ENCODE peak calls at places on chromosomes 3 and 15, in eight cellular contexts. One of them, this sample, is unnamed.

GRCh38 chr15:88624156-88624970 is 3.2 kb downstream of the AEN start:
- DNase-seq in pancreas: no peak
- DNase-seq in psoas muscle: no peak
- DNase-seq in A549: no peak
- DNase-seq in HCT116: no peak
- DNase-seq in colonic mucosa: no peak
- DNase-seq in tibial artery: no peak
- DNase-seq in stomach: no peak
- DNase-seq in this sample: no peak

GRCh38 chr3:12679468-12679867 is 15.6 kb upstream of the RAF1 start:
- DNase-seq in pancreas: no peak
- DNase-seq in tibial artery: no peak
- DNase-seq in psoas muscle: peak; percentile 55
- DNase-seq in A549: peak; percentile 89
- DNase-seq in colonic mucosa: no peak
- DNase-seq in HCT116: no peak
- DNase-seq in stomach: no peak
- DNase-seq in this sample: no peak

GRCh38 chr15:25391971-25392733 is 46.7 kb downstream of the UBE3A start:
- DNase-seq in HCT116: no peak
- DNase-seq in psoas muscle: no peak
- DNase-seq in tibial artery: no peak
- DNase-seq in A549: no peak
- DNase-seq in stomach: no peak
- DNase-seq in pancreas: no peak
- DNase-seq in colonic mucosa: no peak
- DNase-seq in this sample: no peak

GRCh38 chr3:181554233-181554765 is 157.4 kb upstream of the SOX2 start:
- DNase-seq in A549: no peak
- DNase-seq in tibial artery: no peak
- DNase-seq in psoas muscle: no peak
- DNase-seq in stomach: no peak
- DNase-seq in HCT116: no peak
- DNase-seq in pancreas: no peak
- DNase-seq in colonic mucosa: no peak
- DNase-seq in this sample: no peak

GRCh38 chr3:72171946-72172345 is 387.0 kb upstream of the PROK2 start:
- DNase-seq in colonic mucosa: no peak
- DNase-seq in pancreas: no peak
- DNase-seq in psoas muscle: peak; percentile 44
- DNase-seq in tibial artery: peak; percentile 53
- DNase-seq in A549: no peak
- DNase-seq in stomach: no peak
- DNase-seq in HCT116: no peak
- DNase-seq in this sample: no peak

GRCh38 chr3:95172144-95172543 is 1109.3 kb downstream of the NSUN3 start:
- DNase-seq in colonic mucosa: no peak
- DNase-seq in tibial artery: no peak
- DNase-seq in pancreas: no peak
- DNase-seq in psoas muscle: no peak
- DNase-seq in A549: no peak
- DNase-seq in stomach: no peak
- DNase-seq in HCT116: no peak
- DNase-seq in this sample: no peak

GRCh38 chr3:192916455-192917257 is 1.0 kb downstream of the MB21D2 start:
- DNase-seq in stomach: peak; percentile 63
- DNase-seq in psoas muscle: peak; percentile 78
- DNase-seq in colonic mucosa: peak; percentile 73
- DNase-seq in A549: peak; percentile 46
- DNase-seq in tibial artery: peak; percentile 69
- DNase-seq in pancreas: peak; percentile 56
- DNase-seq in HCT116: no peak
- DNase-seq in this sample: peak; percentile 84

GRCh38 chr15:90087454-90088154 is 14.7 kb downstream of the IDH2 start:
- DNase-seq in A549: peak; percentile 85
- DNase-seq in HCT116: no peak
- DNase-seq in colonic mucosa: no peak
- DNase-seq in psoas muscle: no peak
- DNase-seq in stomach: no peak
- DNase-seq in pancreas: peak; percentile 88
- DNase-seq in tibial artery: no peak
- DNase-seq in this sample: no peak

GRCh38 chr3:46524008-46524407 is 26.2 kb downstream of the RTP3 start:
- DNase-seq in HCT116: no peak
- DNase-seq in psoas muscle: no peak
- DNase-seq in A549: no peak
- DNase-seq in stomach: no peak
- DNase-seq in tibial artery: no peak
- DNase-seq in pancreas: no peak
- DNase-seq in colonic mucosa: no peak
- DNase-seq in this sample: no peak

GRCh38 chr15:82135645-82136044 is 89.8 kb upstream of the MEX3B start:
- DNase-seq in psoas muscle: no peak
- DNase-seq in HCT116: no peak
- DNase-seq in pancreas: no peak
- DNase-seq in stomach: no peak
- DNase-seq in A549: no peak
- DNase-seq in colonic mucosa: no peak
- DNase-seq in tibial artery: no peak
- DNase-seq in this sample: no peak

GRCh38 chr3:154852515-154852914 is 227.6 kb upstream of the MME start:
- DNase-seq in tibial artery: no peak
- DNase-seq in psoas muscle: no peak
- DNase-seq in pancreas: no peak
- DNase-seq in stomach: no peak
- DNase-seq in colonic mucosa: no peak
- DNase-seq in HCT116: no peak
- DNase-seq in A549: peak; percentile 4
- DNase-seq in this sample: no peak

GRCh38 chr3:27859821-27860220 is 137.7 kb upstream of the EOMES start:
- DNase-seq in psoas muscle: no peak
- DNase-seq in stomach: no peak
- DNase-seq in A549: no peak
- DNase-seq in colonic mucosa: no peak
- DNase-seq in tibial artery: no peak
- DNase-seq in pancreas: no peak
- DNase-seq in HCT116: no peak
- DNase-seq in this sample: no peak

GRCh38 chr3:142215111-142215510 is 10.3 kb downstream of the GK5 start:
- DNase-seq in pancreas: no peak
- DNase-seq in tibial artery: no peak
- DNase-seq in colonic mucosa: no peak
- DNase-seq in stomach: no peak
- DNase-seq in psoas muscle: no peak
- DNase-seq in A549: peak; percentile 9
- DNase-seq in HCT116: no peak
- DNase-seq in this sample: no peak

GRCh38 chr15:63444607-63445006 is 59.8 kb upstream of the USP3 start:
- DNase-seq in tibial artery: no peak
- DNase-seq in colonic mucosa: no peak
- DNase-seq in pancreas: no peak
- DNase-seq in psoas muscle: no peak
- DNase-seq in A549: no peak
- DNase-seq in HCT116: no peak
- DNase-seq in stomach: no peak
- DNase-seq in this sample: no peak

GRCh38 chr3:167814441-167814951 is 79.0 kb downstream of the SERPINI1 start:
- DNase-seq in psoas muscle: no peak
- DNase-seq in tibial artery: no peak
- DNase-seq in HCT116: no peak
- DNase-seq in stomach: peak; percentile 38
- DNase-seq in colonic mucosa: no peak
- DNase-seq in pancreas: no peak
- DNase-seq in A549: peak; percentile 78
- DNase-seq in this sample: no peak

GRCh38 chr3:161508852-161509477 is 12.4 kb downstream of the OTOL1 start:
- DNase-seq in tibial artery: no peak
- DNase-seq in pancreas: no peak
- DNase-seq in stomach: no peak
- DNase-seq in HCT116: no peak
- DNase-seq in psoas muscle: no peak
- DNase-seq in colonic mucosa: no peak
- DNase-seq in A549: peak; percentile 6
- DNase-seq in this sample: no peak

GRCh38 chr3:43291546-43291945 is 5.2 kb downstream of the SNRK start:
- DNase-seq in tibial artery: no peak
- DNase-seq in psoas muscle: no peak
- DNase-seq in stomach: no peak
- DNase-seq in HCT116: no peak
- DNase-seq in pancreas: no peak
- DNase-seq in A549: no peak
- DNase-seq in colonic mucosa: no peak
- DNase-seq in this sample: no peak

GRCh38 chr15:41585140-41586047 is 26.4 kb downstream of the TYRO3 start:
- DNase-seq in colonic mucosa: peak; percentile 48
- DNase-seq in psoas muscle: peak; percentile 62
- DNase-seq in pancreas: peak; percentile 79
- DNase-seq in tibial artery: no peak
- DNase-seq in HCT116: no peak
- DNase-seq in A549: peak; percentile 44
- DNase-seq in stomach: peak; percentile 48
- DNase-seq in this sample: no peak
- TF ChIP-seq CTCF in colonic mucosa: peak; percentile 31
- TF ChIP-seq CTCF in psoas muscle: peak; percentile 40
- TF ChIP-seq CTCF in pancreas: peak; percentile 27
- TF ChIP-seq CTCF in tibial artery: peak; percentile 32
- TF ChIP-seq CTCF in HCT116: no peak
- TF ChIP-seq CTCF in A549: peak; percentile 24
- TF ChIP-seq CTCF in stomach: peak; percentile 48
- TF ChIP-seq CTCF in this sample: peak; percentile 22

DNA sequence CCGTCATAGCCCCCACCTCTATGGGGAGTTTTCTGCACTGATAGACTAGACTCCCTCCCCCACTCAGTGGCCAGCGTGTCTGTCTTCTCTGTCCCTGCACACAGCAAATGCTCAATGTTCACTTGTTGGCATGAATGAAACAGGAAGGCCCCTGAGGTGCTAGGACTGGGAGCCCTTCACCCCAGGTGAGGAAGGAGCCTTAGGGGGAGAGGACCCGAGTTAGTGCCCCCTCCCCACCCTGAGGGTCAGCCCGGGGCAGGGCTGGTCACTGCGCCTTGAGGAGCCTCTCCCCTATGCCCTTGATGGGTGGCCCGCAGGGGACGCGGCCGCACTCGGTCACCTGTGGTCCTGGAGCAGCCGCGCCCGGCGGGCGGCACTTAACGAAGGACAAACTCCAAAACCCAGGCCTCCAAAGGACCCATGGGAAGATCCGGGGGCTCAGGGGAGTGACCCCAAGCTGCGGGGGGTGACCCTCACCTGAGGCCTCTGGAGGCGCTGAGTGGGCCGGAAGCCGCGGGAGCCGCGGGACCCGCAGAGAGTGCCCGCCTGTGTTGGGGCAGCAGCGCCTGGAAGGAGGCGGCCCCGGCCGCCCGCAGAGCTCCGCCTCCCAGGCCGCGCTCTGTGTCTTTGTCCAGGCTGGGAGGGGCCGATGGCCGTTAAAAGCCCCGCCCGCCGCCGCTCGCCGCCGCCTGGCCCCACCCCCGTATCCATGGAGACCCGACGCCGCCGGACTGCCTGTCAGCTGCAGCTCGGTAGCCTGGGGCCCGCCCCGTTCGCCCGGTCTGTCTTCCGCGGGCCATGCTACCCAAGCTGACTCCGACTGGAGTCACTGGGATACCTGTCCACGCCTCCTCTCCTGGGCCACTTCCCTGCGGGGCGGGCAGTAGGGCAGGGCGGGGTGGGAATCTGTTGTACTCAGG is 15.4 kb upstream of the FANCD2 start:
- DNase-seq in stomach: peak; percentile 99
- DNase-seq in HCT116: peak; percentile 72
- DNase-seq in pancreas: peak; percentile 99
- DNase-seq in tibial artery: peak; percentile 95
- DNase-seq in psoas muscle: peak; percentile 97
- DNase-seq in A549: peak; percentile 85
- DNase-seq in colonic mucosa: peak; percentile 99
- DNase-seq in this sample: peak; percentile 97
- H3K27ac ChIP-seq in stomach: peak overlapping the region; percentile 34
- H3K27ac ChIP-seq in HCT116: peak overlapping the region; percentile 49
- H3K27ac ChIP-seq in pancreas: peak overlapping the region; percentile 9
- H3K27ac ChIP-seq in tibial artery: peak overlapping the region; percentile 80
- H3K27ac ChIP-seq in psoas muscle: peak overlapping the region; percentile 63
- H3K27ac ChIP-seq in A549: peak overlapping the region; percentile 84
- H3K27ac ChIP-seq in colonic mucosa: peak overlapping the region; percentile 27
- H3K27ac ChIP-seq in this sample: peak overlapping the region; percentile 80

GRCh38 chr3:157099337-157100078 is 60.4 kb downstream of the CCNL1 start:
- DNase-seq in stomach: no peak
- DNase-seq in A549: no peak
- DNase-seq in HCT116: no peak
- DNase-seq in pancreas: no peak
- DNase-seq in psoas muscle: no peak
- DNase-seq in colonic mucosa: no peak
- DNase-seq in tibial artery: no peak
- DNase-seq in this sample: no peak

GRCh38 chr3:157101470-157101869 is 58.5 kb downstream of the CCNL1 start:
- DNase-seq in colonic mucosa: no peak
- DNase-seq in psoas muscle: no peak
- DNase-seq in A549: no peak
- DNase-seq in pancreas: no peak
- DNase-seq in tibial artery: no peak
- DNase-seq in HCT116: no peak
- DNase-seq in stomach: no peak
- DNase-seq in this sample: no peak

GRCh38 chr3:157098823-157099185 is 61.1 kb downstream of the CCNL1 start:
- DNase-seq in tibial artery: no peak
- DNase-seq in pancreas: no peak
- DNase-seq in HCT116: no peak
- DNase-seq in psoas muscle: no peak
- DNase-seq in stomach: no peak
- DNase-seq in colonic mucosa: no peak
- DNase-seq in A549: no peak
- DNase-seq in this sample: no peak

GRCh38 chr3:157100997-157101396 is 59.0 kb downstream of the CCNL1 start:
- DNase-seq in HCT116: no peak
- DNase-seq in pancreas: no peak
- DNase-seq in A549: no peak
- DNase-seq in tibial artery: no peak
- DNase-seq in psoas muscle: no peak
- DNase-seq in stomach: no peak
- DNase-seq in colonic mucosa: no peak
- DNase-seq in this sample: no peak

DNA sequence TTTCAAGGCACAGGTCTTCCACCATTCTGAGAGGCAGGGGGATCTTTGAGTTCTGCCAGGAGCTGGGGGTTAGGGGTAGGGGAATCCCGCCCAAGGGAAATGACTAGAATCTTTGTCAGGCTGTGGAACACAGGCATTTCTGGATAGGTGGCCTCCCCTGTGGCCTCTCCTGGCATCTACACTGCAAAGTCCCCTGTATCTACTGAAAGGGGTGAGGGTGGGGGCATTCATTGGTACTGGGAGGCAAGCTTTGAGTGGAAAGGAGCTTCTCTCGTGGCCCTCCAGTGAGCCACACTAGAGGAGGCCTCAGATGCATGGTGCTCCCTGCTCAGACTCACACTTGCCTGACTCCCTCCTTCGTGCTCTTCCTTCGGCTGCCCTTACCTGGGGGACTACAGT is 59.9 kb downstream of the CCNL1 start:
- DNase-seq in colonic mucosa: no peak
- DNase-seq in pancreas: no peak
- DNase-seq in psoas muscle: no peak
- DNase-seq in tibial artery: no peak
- DNase-seq in A549: no peak
- DNase-seq in HCT116: no peak
- DNase-seq in stomach: no peak
- DNase-seq in this sample: no peak
- TF ChIP-seq CTCF in colonic mucosa: no peak
- TF ChIP-seq CTCF in pancreas: no peak
- TF ChIP-seq CTCF in psoas muscle: no peak
- TF ChIP-seq CTCF in tibial artery: no peak
- TF ChIP-seq CTCF in A549: no peak
- TF ChIP-seq CTCF in HCT116: no peak
- TF ChIP-seq CTCF in stomach: no peak
- TF ChIP-seq CTCF in this sample: no peak

GRCh38 chr3:191361456-191361855 is 31.1 kb upstream of the UTS2B start:
- DNase-seq in pancreas: no peak
- DNase-seq in HCT116: no peak
- DNase-seq in stomach: no peak
- DNase-seq in colonic mucosa: no peak
- DNase-seq in A549: no peak
- DNase-seq in tibial artery: no peak
- DNase-seq in psoas muscle: no peak
- DNase-seq in this sample: no peak
- H3K27ac ChIP-seq in pancreas: no peak overlapping the region
- H3K27ac ChIP-seq in HCT116: no peak overlapping the region
- H3K27ac ChIP-seq in stomach: no peak overlapping the region
- H3K27ac ChIP-seq in colonic mucosa: no peak overlapping the region
- H3K27ac ChIP-seq in A549: no peak overlapping the region
- H3K27ac ChIP-seq in tibial artery: no peak overlapping the region
- H3K27ac ChIP-seq in psoas muscle: no peak overlapping the region
- H3K27ac ChIP-seq in this sample: no peak overlapping the region

This sample was measured in coronary artery.